ENCODE peak calls at places on chromosomes 6 and 20, in four cellular contexts. C is body of pancreas, T is fibroblast of lung, G is ascending aorta. V is an unnamed sample.

GRCh38 chr6:5497896-5498578 is 236.7 kb downstream of the FARS2 start:
- DNase-seq in C (no peak), T (peak; percentile 91), G (no peak), V (no peak)

GRCh38 chr20:33644313-33645071 is 17.6 kb upstream of the C20orf144 start:
- DNase-seq in C (no peak), T (no peak), G (no peak), V (no peak)

GRCh38 chr6:119204744-119205143 is 126.3 kb upstream of the FAM184A start:
- DNase-seq in C (no peak), T (no peak), G (no peak), V (no peak)

GRCh38 chr6:150765457-150765764 is 100.1 kb upstream of the MTHFD1L start:
- DNase-seq in C (no peak), T (no peak), G (no peak), V (peak; percentile 57)

GRCh38 chr20:51696304-51697118 is 71.7 kb downstream of the ATP9A start:
- DNase-seq in C (no peak), T (peak; percentile 35), G (no peak), V (no peak)

GRCh38 chr6:119147101-119148053 is 68.9 kb upstream of the FAM184A start:
- DNase-seq in C (no peak), T (peak; percentile 98), G (peak; percentile 87), V (peak; percentile 42)

GRCh38 chr20:3663031-3663701 is at the start of gene GFRA4:
- DNase-seq in C (no peak), T (no peak), G (peak; percentile 53), V (no peak)

GRCh38 chr6:143177706-143178105 is 117.0 kb downstream of the AIG1 start:
- DNase-seq in C (no peak), T (no peak), G (no peak), V (no peak)

GRCh38 chr6:111011360-111012142 is 29.7 kb downstream of the RPF2 start:
- DNase-seq in C (no peak), T (peak; percentile 33), G (no peak), V (peak; percentile 29)

GRCh38 chr20:723756-724155 is 44.5 kb downstream of the SLC52A3 start:
- DNase-seq in C (no peak), T (no peak), G (no peak), V (no peak)

GRCh38 chr6:47908271-47908670 is 126.4 kb downstream of the OPN5 start:
- DNase-seq in C (no peak), T (no peak), G (no peak), V (no peak)

GRCh38 chr20:60074276-60074675 is 116.1 kb downstream of the CDH26 start:
- DNase-seq in C (no peak), T (no peak), G (no peak), V (no peak)

GRCh38 chr6:24918641-24919403 is 16.9 kb downstream of the RIPOR2 start:
- DNase-seq in C (no peak), T (no peak), G (no peak), V (no peak)

GRCh38 chr6:19395316-19395715 is 441.9 kb upstream of the ID4 start:
- DNase-seq in C (no peak), T (no peak), G (no peak), V (no peak)

GRCh38 chr6:87756858-87757257 is 54.8 kb upstream of the AKIRIN2 start:
- DNase-seq in C (no peak), T (peak; percentile 95), G (peak; percentile 70), V (peak; percentile 89)

GRCh38 chr6:139368661-139369060 is 5.8 kb downstream of the CITED2 start:
- DNase-seq in C (no peak), T (no peak), G (no peak), V (no peak)

GRCh38 chr6:159680104-159680503 is 12.9 kb downstream of the SOD2 start:
- DNase-seq in C (no peak), T (peak; percentile 29), G (no peak), V (no peak)

DNA sequence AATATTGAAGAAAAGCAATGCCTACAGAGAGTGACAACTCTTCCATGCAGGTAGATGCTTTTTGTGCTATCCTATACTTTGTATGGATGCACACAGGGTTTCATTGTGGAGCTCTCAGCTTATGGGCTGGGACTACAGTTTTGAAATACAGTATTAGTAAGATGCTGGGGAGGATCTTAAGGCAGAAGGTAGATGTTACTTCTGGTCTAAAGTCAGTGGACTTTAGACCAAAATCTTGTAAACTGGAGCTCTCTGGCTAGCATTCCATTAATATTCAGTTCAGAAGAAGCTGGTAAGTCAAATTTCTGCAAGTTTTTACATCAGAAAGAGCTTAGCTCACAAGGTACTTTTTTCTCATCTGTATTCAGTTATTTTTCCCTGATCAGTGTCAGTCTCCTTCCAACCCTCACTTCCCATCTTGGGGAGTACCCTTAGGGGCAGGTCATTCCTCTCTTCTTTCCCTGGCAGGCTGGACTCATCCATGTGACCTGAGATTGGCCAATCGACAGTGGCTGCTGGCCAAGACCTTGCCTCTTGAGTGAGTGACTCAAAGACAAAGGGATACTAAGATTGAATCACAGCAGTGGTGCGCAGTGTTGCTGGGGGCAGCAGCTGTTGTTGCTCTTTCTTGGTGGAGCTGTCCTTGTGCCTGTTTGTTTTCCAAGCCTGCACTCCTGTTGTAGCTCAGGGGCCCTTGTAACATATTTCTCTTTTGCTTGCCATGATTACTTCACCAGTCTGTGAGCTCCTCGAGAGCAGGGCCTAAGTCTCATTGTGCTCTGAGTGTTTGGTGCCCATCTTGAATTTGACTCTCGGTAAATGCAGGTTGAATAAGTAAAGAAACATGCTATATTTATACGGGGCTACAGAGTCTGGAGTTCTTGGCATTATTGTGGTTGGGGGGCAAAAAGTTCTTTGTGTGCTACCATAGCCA is 2.8 kb upstream of the PHF20 start:
- DNase-seq in C (peak; percentile 82), T (peak; percentile 95), G (peak; percentile 99), V (peak; percentile 37)
- H3K4me3 ChIP-seq in C (no peak overlapping the region), T (no peak overlapping the region), G (no peak overlapping the region), V (no peak overlapping the region)

GRCh38 chr6:28673800-28674671 is 148.4 kb downstream of the GPX5 start:
- DNase-seq in C (no peak), T (peak; percentile 59), G (no peak), V (peak; percentile 64)
- TF ChIP-seq CTCF in C (no peak), T (no peak), G (no peak), V (no peak)

DNA sequence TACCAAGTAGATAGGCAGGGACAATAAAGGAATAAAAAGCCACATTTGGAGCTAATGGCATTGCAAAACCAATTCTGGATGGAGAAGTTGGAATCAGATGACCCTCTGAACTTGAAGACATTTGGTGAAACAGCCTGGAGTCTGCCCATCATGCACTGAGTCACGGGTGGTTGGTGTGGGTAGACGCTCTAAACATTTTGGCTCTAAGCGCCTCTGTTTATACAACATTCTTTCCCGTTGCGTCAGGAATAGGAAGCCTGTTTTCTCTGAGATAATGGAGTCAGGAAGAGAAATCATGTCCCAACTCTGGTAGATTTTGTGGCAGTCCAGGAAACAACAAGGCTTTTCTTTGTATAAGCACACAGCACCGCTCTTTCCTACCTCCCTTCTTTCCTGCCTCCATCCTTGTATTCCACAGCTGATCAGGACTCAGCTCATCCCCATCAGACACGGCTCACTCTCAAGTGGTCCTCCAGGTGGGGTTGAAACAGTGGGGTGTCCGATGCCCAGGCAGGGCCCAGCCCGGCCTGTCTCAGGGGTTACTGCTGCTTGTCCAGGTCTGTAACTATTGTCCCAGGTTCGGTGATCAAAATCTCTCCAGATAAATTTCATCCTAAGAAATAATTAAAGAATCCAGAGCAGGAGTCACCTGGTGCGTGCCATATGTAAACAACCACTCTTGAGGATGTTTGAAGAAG is 12.1 kb upstream of the RAMACL start:
- DNase-seq in C (no peak), T (peak; percentile 96), G (peak; percentile 83), V (no peak)
- H3K4me3 ChIP-seq in C (no peak overlapping the region), T (no peak overlapping the region), G (no peak overlapping the region), V (no peak overlapping the region)

GRCh38 chr6:133159269-133159795 is 81.8 kb upstream of the EYA4 start:
- DNase-seq in C (no peak), T (no peak), G (no peak), V (no peak)
- TF ChIP-seq CTCF in C (no peak), T (no peak), G (no peak), V (no peak)

GRCh38 chr6:107491791-107492674 is 2.1 kb downstream of the SOBP start:
- DNase-seq in C (no peak), T (peak; percentile 66), G (no peak), V (no peak)
- H3K4me3 ChIP-seq in C (no peak overlapping the region), T (peak overlapping the region; percentile 89), G (peak overlapping the region; percentile 79), V (no peak overlapping the region)

DNA sequence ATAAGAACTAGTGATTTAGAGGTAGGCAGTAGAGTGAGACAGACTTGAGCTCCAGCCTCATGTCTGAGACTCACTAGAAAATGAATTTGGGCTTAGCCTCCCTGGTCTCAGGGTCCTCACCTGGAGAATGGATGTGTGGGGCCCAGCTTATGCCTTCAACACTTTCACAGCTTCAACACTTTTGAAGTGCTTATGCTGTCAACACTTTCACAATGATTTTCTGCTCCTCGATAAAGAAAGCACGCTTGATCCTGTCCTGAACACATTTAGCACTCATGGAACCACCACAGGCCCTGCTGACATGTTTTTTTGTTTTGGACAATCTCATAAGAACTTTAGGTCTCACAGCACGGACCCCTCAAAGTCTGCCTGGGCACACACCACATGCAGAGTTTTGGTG is 229.3 kb downstream of the PACRG start:
- DNase-seq in C (no peak), T (no peak), G (no peak), V (no peak)
- TF ChIP-seq CTCF in C (no peak), T (no peak), G (no peak), V (no peak)

V was measured in GM06990.